ENCODE peak calls at places on chromosome 13, in four cellular contexts. One of them, this sample, is unnamed.

GRCh38 chr13:40787062-40787461 is 2.3 kb upstream of the SLC25A15 start:
- DNase-seq in HepG2: no peak
- DNase-seq in K562: no peak
- DNase-seq in GM12878: no peak
- DNase-seq in this sample: no peak

GRCh38 chr13:26707122-26708006 is 53.2 kb downstream of the GPR12 start:
- DNase-seq in K562: peak
- DNase-seq in GM12878: no peak
- DNase-seq in HepG2: peak
- DNase-seq in this sample: peak

GRCh38 chr13:24511019-24511823 is 1.4 kb downstream of the PARP4 start:
- DNase-seq in K562: peak
- DNase-seq in HepG2: peak
- DNase-seq in GM12878: peak
- DNase-seq in this sample: peak

GRCh38 chr13:86584301-86584700 is 785.1 kb upstream of the SLITRK6 start:
- DNase-seq in K562: no peak
- DNase-seq in HepG2: no peak
- DNase-seq in GM12878: no peak
- DNase-seq in this sample: no peak

GRCh38 chr13:93304868-93305613 is 78.4 kb downstream of the GPC6 start:
- DNase-seq in GM12878: no peak
- DNase-seq in K562: no peak
- DNase-seq in HepG2: no peak
- DNase-seq in this sample: no peak

GRCh38 chr13:32537580-32538233 is 888 bp downstream of the N4BP2L2 start:
- DNase-seq in HepG2: no peak
- DNase-seq in K562: peak
- DNase-seq in GM12878: no peak
- DNase-seq in this sample: no peak

GRCh38 chr13:21120191-21120590 is 56.2 kb downstream of the SKA3 start:
- DNase-seq in HepG2: no peak
- DNase-seq in K562: no peak
- DNase-seq in GM12878: no peak
- DNase-seq in this sample: no peak

GRCh38 chr13:107554355-107554905 is 660.9 kb downstream of the LIG4 start:
- DNase-seq in HepG2: no peak
- DNase-seq in K562: no peak
- DNase-seq in GM12878: no peak
- DNase-seq in this sample: no peak

GRCh38 chr13:96034662-96035061 is 18.5 kb downstream of the UGGT2 start:
- DNase-seq in HepG2: no peak
- DNase-seq in K562: no peak
- DNase-seq in GM12878: no peak
- DNase-seq in this sample: no peak

GRCh38 chr13:110138700-110139036 is 168.3 kb downstream of the COL4A1 start:
- DNase-seq in HepG2: no peak
- DNase-seq in K562: no peak
- DNase-seq in GM12878: no peak
- DNase-seq in this sample: no peak

GRCh38 chr13:110136660-110137585 is 170.0 kb downstream of the COL4A1 start:
- DNase-seq in GM12878: no peak
- DNase-seq in K562: no peak
- DNase-seq in HepG2: no peak
- DNase-seq in this sample: no peak

GRCh38 chr13:110138009-110138699 is 168.8 kb downstream of the COL4A1 start:
- DNase-seq in K562: peak
- DNase-seq in GM12878: peak
- DNase-seq in HepG2: peak
- DNase-seq in this sample: peak

GRCh38 chr13:110135977-110136597 is 170.9 kb downstream of the COL4A1 start:
- DNase-seq in HepG2: no peak
- DNase-seq in K562: no peak
- DNase-seq in GM12878: no peak
- DNase-seq in this sample: no peak

DNA sequence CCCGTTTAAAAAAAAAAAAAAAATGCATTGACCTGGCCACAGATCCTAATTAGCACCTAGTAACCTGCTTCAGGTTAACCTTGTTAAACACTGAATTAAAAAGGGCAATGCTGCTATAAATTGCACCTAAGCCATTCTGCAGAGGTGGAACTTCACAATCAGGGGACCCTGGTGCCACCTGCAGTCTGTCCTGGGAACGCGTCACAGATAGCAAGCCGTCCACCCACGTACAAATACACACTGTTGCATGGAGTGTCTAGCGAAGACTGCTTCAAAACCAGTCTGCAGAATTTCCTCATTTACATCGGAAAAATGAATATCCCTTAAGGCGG is 169.3 kb downstream of the COL4A1 start:
- DNase-seq in GM12878: no peak
- DNase-seq in HepG2: peak
- DNase-seq in K562: peak
- DNase-seq in this sample: peak
- TF ChIP-seq FOXM1 in GM12878: no peak
- TF ChIP-seq FOXM1 in HepG2: no peak
- TF ChIP-seq FOXM1 in K562: no peak
- TF ChIP-seq FOXM1 in this sample: no peak

GRCh38 chr13:113179374-113180230 is 21.2 kb downstream of the PROZ start:
- DNase-seq in GM12878: no peak
- DNase-seq in K562: peak
- DNase-seq in HepG2: no peak
- DNase-seq in this sample: no peak
- TF ChIP-seq FOXK2 in GM12878: no peak
- TF ChIP-seq FOXK2 in K562: no peak
- TF ChIP-seq FOXK2 in HepG2: no peak
- TF ChIP-seq FOXK2 in this sample: no peak

GRCh38 chr13:100789025-100789424 is 114.4 kb upstream of the TMTC4 start:
- DNase-seq in GM12878: no peak
- DNase-seq in HepG2: no peak
- DNase-seq in K562: no peak
- DNase-seq in this sample: no peak

GRCh38 chr13:100789968-100790367 is 115.4 kb upstream of the TMTC4 start:
- DNase-seq in GM12878: no peak
- DNase-seq in K562: no peak
- DNase-seq in HepG2: no peak
- DNase-seq in this sample: no peak

GRCh38 chr13:100790405-100790804 is 115.8 kb upstream of the TMTC4 start:
- DNase-seq in K562: no peak
- DNase-seq in GM12878: no peak
- DNase-seq in HepG2: no peak
- DNase-seq in this sample: no peak

GRCh38 chr13:100788540-100788939 is 113.9 kb upstream of the TMTC4 start:
- DNase-seq in K562: no peak
- DNase-seq in HepG2: no peak
- DNase-seq in GM12878: no peak
- DNase-seq in this sample: no peak

DNA sequence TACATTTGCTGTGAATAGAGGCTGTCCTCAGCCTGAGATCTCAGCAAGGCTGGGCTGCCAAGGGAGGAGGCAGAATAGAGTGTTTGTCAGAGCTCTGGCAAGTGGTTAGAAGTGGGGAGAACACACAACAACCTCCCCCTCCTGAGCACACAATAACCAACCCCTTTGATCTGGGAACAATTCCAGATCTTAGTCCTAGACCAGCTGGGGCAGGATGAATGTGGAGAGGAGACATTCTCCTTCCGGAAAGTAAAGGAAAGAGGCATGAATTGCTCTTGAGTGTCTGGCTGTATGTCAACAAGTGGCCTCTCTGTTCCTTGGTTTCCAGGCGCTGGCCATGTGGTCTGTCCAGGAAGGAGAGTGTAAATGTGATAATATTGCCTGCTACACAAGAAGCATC is 114.9 kb upstream of the TMTC4 start:
- DNase-seq in HepG2: peak
- DNase-seq in K562: no peak
- DNase-seq in GM12878: no peak
- DNase-seq in this sample: no peak
- TF ChIP-seq BHLHE40 in HepG2: no peak
- TF ChIP-seq BHLHE40 in K562: no peak
- TF ChIP-seq BHLHE40 in GM12878: no peak
- TF ChIP-seq BHLHE40 in this sample: no peak

GRCh38 chr13:51769455-51770127 is 34.4 kb downstream of the DHRS12 start:
- DNase-seq in K562: no peak
- DNase-seq in GM12878: no peak
- DNase-seq in HepG2: no peak
- DNase-seq in this sample: no peak
- TF ChIP-seq FOXM1 in K562: no peak
- TF ChIP-seq FOXM1 in GM12878: no peak
- TF ChIP-seq FOXM1 in HepG2: no peak
- TF ChIP-seq FOXM1 in this sample: no peak

GRCh38 chr13:114142640-114143490 is 10.4 kb upstream of the RASA3 start:
- DNase-seq in HepG2: no peak
- DNase-seq in K562: peak
- DNase-seq in GM12878: no peak
- DNase-seq in this sample: no peak
- TF ChIP-seq FOXK2 in HepG2: no peak
- TF ChIP-seq FOXK2 in K562: no peak
- TF ChIP-seq FOXK2 in GM12878: no peak
- TF ChIP-seq FOXK2 in this sample: no peak

This sample was measured in HEK293T.